ENCODE peak calls at places on chromosome 13, in four cellular contexts. One of them, this sample, is unnamed.

GRCh38 chr13:25645681-25646080 is 273.9 kb downstream of the ATP8A2 start:
- DNase-seq in IMR-90: no peak
- DNase-seq in GM12878: no peak
- DNase-seq in K562: no peak
- DNase-seq in this sample: no peak

GRCh38 chr13:77136902-77137420 is 110.0 kb upstream of the FBXL3 start:
- DNase-seq in IMR-90: peak; percentile 95
- DNase-seq in GM12878: no peak
- DNase-seq in K562: no peak
- DNase-seq in this sample: no peak

GRCh38 chr13:20819715-20820114 is 46.0 kb upstream of the EEF1AKMT1 start:
- DNase-seq in IMR-90: no peak
- DNase-seq in GM12878: no peak
- DNase-seq in K562: no peak
- DNase-seq in this sample: no peak

GRCh38 chr13:97018029-97018819 is 23.9 kb upstream of the OXGR1 start:
- DNase-seq in IMR-90: peak; percentile 61
- DNase-seq in GM12878: no peak
- DNase-seq in K562: peak; percentile 28
- DNase-seq in this sample: peak; percentile 70

GRCh38 chr13:28505543-28506135 is 10.7 kb upstream of the FLT1 start:
- DNase-seq in IMR-90: no peak
- DNase-seq in GM12878: no peak
- DNase-seq in K562: no peak
- DNase-seq in this sample: no peak

GRCh38 chr13:85436029-85436428 is 363.2 kb downstream of the SLITRK6 start:
- DNase-seq in IMR-90: no peak
- DNase-seq in GM12878: no peak
- DNase-seq in K562: no peak
- DNase-seq in this sample: no peak

GRCh38 chr13:30142502-30143211 is 164.7 kb downstream of the KATNAL1 start:
- DNase-seq in IMR-90: peak; percentile 99
- DNase-seq in GM12878: no peak
- DNase-seq in K562: no peak
- DNase-seq in this sample: peak; percentile 80

GRCh38 chr13:32150239-32150638 is 118.7 kb downstream of the FRY start:
- DNase-seq in IMR-90: peak; percentile 11
- DNase-seq in GM12878: no peak
- DNase-seq in K562: no peak
- DNase-seq in this sample: no peak

GRCh38 chr13:27135023-27135422 is 36.6 kb downstream of the USP12 start:
- DNase-seq in IMR-90: no peak
- DNase-seq in GM12878: no peak
- DNase-seq in K562: no peak
- DNase-seq in this sample: peak; percentile 17

GRCh38 chr13:27969073-27969865 is at the start of gene CDX2:
- DNase-seq in IMR-90: no peak
- DNase-seq in GM12878: no peak
- DNase-seq in K562: no peak
- DNase-seq in this sample: no peak

GRCh38 chr13:24868874-24869273 is 104.9 kb downstream of the RNF17 start:
- DNase-seq in IMR-90: no peak
- DNase-seq in GM12878: no peak
- DNase-seq in K562: no peak
- DNase-seq in this sample: no peak

GRCh38 chr13:98507060-98507797 is 69.7 kb downstream of the STK24 start:
- DNase-seq in IMR-90: no peak
- DNase-seq in GM12878: no peak
- DNase-seq in K562: no peak
- DNase-seq in this sample: peak; percentile 97

GRCh38 chr13:38826182-38826813 is 139.4 kb downstream of the FREM2 start:
- DNase-seq in IMR-90: no peak
- DNase-seq in GM12878: no peak
- DNase-seq in K562: no peak
- DNase-seq in this sample: no peak

GRCh38 chr13:26872444-26873173 is 112.0 kb upstream of the GPR12 start:
- DNase-seq in IMR-90: peak; percentile 31
- DNase-seq in GM12878: no peak
- DNase-seq in K562: peak; percentile 59
- DNase-seq in this sample: peak; percentile 29

GRCh38 chr13:24264976-24265375 is 44.4 kb upstream of the C1QTNF9 start:
- DNase-seq in IMR-90: no peak
- DNase-seq in GM12878: no peak
- DNase-seq in K562: no peak
- DNase-seq in this sample: no peak

DNA sequence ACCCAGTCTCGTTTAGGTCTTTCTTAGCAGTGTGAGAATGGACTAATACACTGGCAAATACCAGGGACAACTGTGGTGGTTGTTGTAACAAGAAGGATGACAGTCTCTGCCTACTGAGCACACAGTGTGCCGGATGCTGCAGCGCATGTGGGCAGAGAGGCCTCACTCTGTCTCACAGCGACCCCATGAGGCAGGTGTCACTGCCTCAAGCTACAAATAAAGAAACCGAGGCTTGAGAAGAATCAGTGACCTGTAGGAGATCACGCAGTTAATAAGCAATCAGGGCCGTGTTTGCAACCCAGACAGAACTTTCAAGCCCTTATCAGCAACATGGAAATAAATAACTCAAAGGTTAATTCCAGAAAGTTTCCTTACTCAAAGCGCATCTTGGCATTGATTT is 40.5 kb upstream of the GAS6 start:
- DNase-seq in IMR-90: peak; percentile 43
- DNase-seq in GM12878: no peak
- DNase-seq in K562: no peak
- DNase-seq in this sample: peak; percentile 62
- TF ChIP-seq CTCF in IMR-90: peak; percentile 58
- TF ChIP-seq CTCF in GM12878: peak; percentile 52
- TF ChIP-seq CTCF in K562: peak; percentile 73
- TF ChIP-seq CTCF in this sample: peak; percentile 59

GRCh38 chr13:66180806-66181205 is 1049.3 kb downstream of the PCDH9 start:
- DNase-seq in IMR-90: no peak
- DNase-seq in GM12878: no peak
- DNase-seq in K562: no peak
- DNase-seq in this sample: no peak
- TF ChIP-seq FOS in IMR-90: no peak
- TF ChIP-seq FOS in GM12878: no peak
- TF ChIP-seq FOS in K562: no peak
- TF ChIP-seq FOS in this sample: no peak

DNA sequence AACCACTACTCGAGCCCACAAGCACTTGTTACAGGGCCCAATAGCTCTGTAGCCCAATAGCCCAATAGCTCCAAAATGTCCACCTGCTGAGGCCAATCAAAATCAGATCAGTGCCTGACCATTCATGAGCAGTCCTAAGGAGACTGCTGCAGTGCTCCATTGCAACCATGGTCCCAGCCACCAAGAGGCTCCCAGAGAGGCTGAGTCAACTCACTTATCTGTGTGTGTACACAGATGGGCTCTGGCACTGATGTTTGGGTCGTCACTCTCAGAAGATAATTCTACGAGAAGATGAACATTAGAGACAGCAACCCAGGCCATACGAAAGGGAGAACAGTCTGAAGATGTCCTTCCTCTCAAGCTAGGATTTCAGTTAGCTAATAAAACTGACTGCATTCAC is 38.2 kb upstream of the SERP2 start:
- DNase-seq in IMR-90: no peak
- DNase-seq in GM12878: no peak
- DNase-seq in K562: no peak
- DNase-seq in this sample: no peak
- TF ChIP-seq CTCF in IMR-90: no peak
- TF ChIP-seq CTCF in GM12878: no peak
- TF ChIP-seq CTCF in K562: no peak
- TF ChIP-seq CTCF in this sample: no peak

DNA sequence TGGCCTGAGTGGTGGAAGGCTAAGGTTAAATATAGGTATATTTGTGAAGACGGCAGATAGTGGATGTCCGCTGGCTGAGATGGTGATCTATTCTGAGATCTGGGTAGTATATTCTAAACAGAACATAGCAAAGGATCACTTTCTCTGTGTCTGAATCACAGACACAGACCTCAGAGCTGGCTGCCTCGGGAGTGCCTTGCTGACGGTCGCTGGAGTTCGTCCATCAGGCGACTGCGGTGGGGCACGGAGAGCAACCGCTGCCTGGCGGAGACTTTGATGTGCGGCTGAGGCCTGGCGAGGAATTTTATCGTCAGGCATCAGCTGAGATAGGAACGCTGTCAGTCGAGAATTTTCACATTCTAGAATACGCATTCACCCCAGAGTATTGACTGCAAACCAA is 42.9 kb upstream of the DCUN1D2 start:
- DNase-seq in IMR-90: peak; percentile 65
- DNase-seq in GM12878: no peak
- DNase-seq in K562: no peak
- DNase-seq in this sample: no peak
- TF ChIP-seq FOS in IMR-90: no peak
- TF ChIP-seq FOS in GM12878: no peak
- TF ChIP-seq FOS in K562: no peak
- TF ChIP-seq FOS in this sample: no peak